ENCODE peak calls at places on chromosomes 5 and 9, in seven cellular contexts. H is uterus, G is H9, M is fibroblast of lung, P is cardiac muscle cell, A is IMR-90, E is GM23248. D is an unnamed sample. For H3K4me1, the result is how much of the 10 kb centered on the place peaks cover.

GRCh38 chr5:31638748-31639418 is at the start of gene PDZD2:
- DNase-seq in G (peak), M (peak), A (peak), E (peak), H (peak), P (peak), D (no peak)

GRCh38 chr5:141567513-141568117 is 51.2 kb downstream of the DIAPH1 start:
- DNase-seq in E (peak), G (no peak), H (no peak), A (peak), M (peak), P (peak), D (no peak)

GRCh38 chr9:91676042-91676441 is 252.4 kb upstream of the NFIL3 start:
- DNase-seq in H (no peak), A (no peak), G (no peak), M (no peak), E (peak), P (no peak), D (no peak)

GRCh38 chr9:122475717-122476116 is 2.0 kb downstream of the OR1J1 start:
- DNase-seq in P (no peak), M (no peak), A (peak), E (peak), H (no peak), G (no peak), D (no peak)

GRCh38 chr5:30908356-30908755 is 285.1 kb upstream of the CDH6 start:
- DNase-seq in E (peak), H (no peak), M (no peak), G (peak), P (no peak), A (no peak), D (no peak)

GRCh38 chr9:13744233-13744954 is 464.9 kb upstream of the MPDZ start:
- DNase-seq in M (no peak), P (no peak), H (no peak), E (no peak), A (no peak), G (no peak), D (no peak)

GRCh38 chr9:20989923-20990341 is 41.5 kb downstream of the HACD4 start:
- DNase-seq in E (no peak), M (no peak), G (no peak), A (no peak), H (peak), P (no peak), D (no peak)

GRCh38 chr9:129140397-129141065 is 29.3 kb downstream of the PTPA start:
- DNase-seq in M (peak), P (no peak), G (peak), H (peak), E (peak), A (peak), D (peak)

GRCh38 chr9:133959171-133959570 is 33.0 kb downstream of the VAV2 start:
- DNase-seq in H (no peak), E (no peak), A (no peak), G (no peak), M (no peak), P (no peak), D (no peak)

GRCh38 chr5:91443028-91443427 is 59.9 kb upstream of the ARRDC3 start:
- DNase-seq in G (no peak), H (no peak), M (peak), A (peak), P (no peak), E (peak), D (no peak)

GRCh38 chr9:132383462-132383883 is 23.2 kb downstream of the TTF1 start:
- DNase-seq in A (no peak), G (no peak), E (no peak), H (no peak), P (no peak), M (no peak), D (no peak)

GRCh38 chr9:88969646-88970373 is 21.5 kb upstream of the S1PR3 start:
- DNase-seq in H (no peak), G (no peak), E (no peak), P (no peak), M (no peak), A (no peak), D (peak)

GRCh38 chr5:115470921-115471320 is 73.7 kb downstream of the FEM1C start:
- DNase-seq in P (no peak), G (no peak), A (no peak), M (no peak), H (no peak), E (peak), D (no peak)

GRCh38 chr5:149438711-149439132 is 59.6 kb upstream of the IL17B start:
- DNase-seq in M (no peak), A (peak), H (no peak), E (no peak), P (no peak), G (no peak), D (no peak)

GRCh38 chr5:150624334-150625163 is 15.9 kb upstream of the SYNPO start:
- DNase-seq in G (peak), E (peak), A (no peak), P (peak), M (no peak), H (no peak), D (no peak)

GRCh38 chr5:159878988-159879471 is 37.3 kb upstream of the ADRA1B start:
- DNase-seq in P (peak), H (peak), M (peak), A (peak), G (peak), E (peak), D (no peak)

GRCh38 chr9:88721528-88722279 is 186.7 kb downstream of the NXNL2 start:
- DNase-seq in H (no peak), E (no peak), G (no peak), M (no peak), P (no peak), A (no peak), D (no peak)

GRCh38 chr9:38200431-38200830 is 131.4 kb upstream of the SHB start:
- DNase-seq in E (no peak), G (no peak), M (no peak), P (no peak), H (no peak), A (no peak), D (no peak)

GRCh38 chr5:39283231-39283818 is 64.0 kb upstream of the FYB1 start:
- DNase-seq in E (peak), G (peak), M (peak), A (peak), P (peak), H (peak), D (no peak)

GRCh38 chr5:89110916-89111646 is 228.1 kb upstream of the MEF2C start:
- DNase-seq in G (no peak), P (no peak), M (no peak), H (no peak), A (no peak), E (peak), D (no peak)

GRCh38 chr9:32955655-32956478 is 45.6 kb downstream of the APTX start:
- DNase-seq in M (no peak), G (peak), A (no peak), H (no peak), P (no peak), E (peak), D (no peak)

GRCh38 chr5:133607451-133607850 is 4.9 kb downstream of the FSTL4 start:
- DNase-seq in M (no peak), E (no peak), A (no peak), G (no peak), P (no peak), H (no peak), D (no peak)

GRCh38 chr9:109335121-109335520 is 14.3 kb upstream of the EPB41L4B start:
- DNase-seq in E (no peak), H (no peak), P (no peak), A (no peak), G (no peak), M (no peak), D (no peak)

GRCh38 chr5:14211818-14212799 is 69.0 kb downstream of the TRIO start:
- DNase-seq in E (no peak), H (no peak), A (no peak), P (no peak), G (no peak), M (no peak), D (no peak)

GRCh38 chr9:133812077-133812868 is 74.1 kb upstream of the SARDH start:
- DNase-seq in A (no peak), P (no peak), G (no peak), H (no peak), M (no peak), E (no peak), D (no peak)

GRCh38 chr5:79612667-79613190 is 488 bp downstream of the TENT2 start:
- DNase-seq in G (no peak), M (no peak), P (no peak), H (no peak), E (peak), A (no peak), D (no peak)

DNA sequence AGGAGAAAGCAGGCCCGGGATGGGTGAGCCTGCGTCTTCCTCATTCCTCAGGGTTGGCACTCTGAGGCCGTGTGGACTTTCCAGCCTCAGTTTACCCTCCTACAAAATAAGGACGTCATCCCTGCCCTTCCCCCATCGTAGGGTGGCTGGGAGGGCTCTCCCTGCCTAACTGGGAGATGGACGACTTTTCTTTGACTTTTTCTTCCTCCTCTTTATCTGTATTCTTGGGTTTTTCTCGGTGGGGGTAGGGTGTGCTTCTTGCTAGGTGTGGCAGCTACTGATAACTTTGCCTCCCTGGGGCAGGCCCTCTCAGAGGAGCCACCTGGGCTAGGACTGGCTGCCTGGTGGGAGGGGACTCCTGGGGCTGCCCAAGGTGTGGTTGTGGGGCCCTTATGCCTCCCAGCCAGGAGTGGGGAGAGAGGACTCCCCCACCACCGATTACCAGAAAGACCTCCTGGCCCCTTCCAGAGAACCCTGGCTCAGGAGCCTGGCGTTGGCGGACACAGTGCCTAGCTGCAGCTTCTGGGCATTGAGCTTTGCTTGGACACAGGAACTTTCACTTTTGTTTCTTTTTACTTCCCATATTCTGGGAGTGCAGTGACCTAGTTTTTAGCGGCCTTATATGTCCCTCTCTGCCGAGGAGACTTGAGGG is 6.1 kb downstream of the GLIPR2 start:
- DNase-seq in P (no peak), A (no peak), M (no peak), H (no peak), E (peak), G (no peak), D (no peak)
- H3K4me1 ChIP-seq in P (under half), A (under half), M (under half), H (under half), E (under half), G (under half), D (half or more)

DNA sequence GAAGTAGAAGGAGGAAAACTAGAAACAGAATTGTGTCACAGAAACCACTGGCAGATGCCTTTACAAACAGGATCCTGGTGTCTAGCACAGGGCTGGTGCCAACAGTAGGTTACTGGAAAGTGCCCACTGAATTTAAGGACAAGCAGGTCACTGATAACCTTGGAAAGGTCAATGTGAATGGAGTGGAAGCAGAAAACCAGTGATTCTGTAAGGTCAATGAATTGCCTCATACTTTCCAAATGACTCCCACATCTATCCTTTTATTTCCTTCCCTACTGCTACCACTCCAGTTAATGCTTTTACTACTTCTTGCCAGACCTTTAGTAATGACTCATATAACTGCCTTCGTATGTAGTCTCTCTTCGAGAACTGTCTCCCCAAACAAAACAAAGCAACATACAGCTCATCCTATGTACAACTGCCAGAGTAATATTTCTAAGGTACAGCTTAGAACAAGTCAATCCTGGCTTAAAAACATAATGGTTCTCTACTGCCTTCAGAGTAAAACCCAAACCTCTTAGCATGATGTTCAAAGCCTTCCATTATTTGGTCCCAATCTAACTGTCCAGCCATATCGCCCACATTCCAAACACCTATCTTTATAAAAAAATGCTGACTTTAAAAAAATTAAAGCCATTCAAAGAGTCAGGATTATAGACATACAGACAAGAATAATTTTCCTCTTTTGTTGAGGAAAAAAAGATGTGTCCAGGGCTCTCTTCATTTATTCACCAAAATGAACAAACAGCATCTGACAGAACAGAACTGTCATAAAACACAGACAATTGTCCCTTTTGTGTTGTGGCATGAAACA is 52.5 kb downstream of the NR3C1 start:
- DNase-seq in E (peak), P (no peak), G (no peak), M (peak), H (no peak), A (peak), D (no peak)
- H3K4me1 ChIP-seq in E (half or more), P (under half), G (under half), M (under half), H (under half), A (under half), D (half or more)

GRCh38 chr9:100282388-100282719 is 70.4 kb downstream of the TEX10 start:
- DNase-seq in M (no peak), H (no peak), P (no peak), A (no peak), E (no peak), G (no peak), D (no peak)
- H3K4me1 ChIP-seq in M (under half), H (under half), P (under half), A (under half), E (under half), G (under half), D (under half)

DNA sequence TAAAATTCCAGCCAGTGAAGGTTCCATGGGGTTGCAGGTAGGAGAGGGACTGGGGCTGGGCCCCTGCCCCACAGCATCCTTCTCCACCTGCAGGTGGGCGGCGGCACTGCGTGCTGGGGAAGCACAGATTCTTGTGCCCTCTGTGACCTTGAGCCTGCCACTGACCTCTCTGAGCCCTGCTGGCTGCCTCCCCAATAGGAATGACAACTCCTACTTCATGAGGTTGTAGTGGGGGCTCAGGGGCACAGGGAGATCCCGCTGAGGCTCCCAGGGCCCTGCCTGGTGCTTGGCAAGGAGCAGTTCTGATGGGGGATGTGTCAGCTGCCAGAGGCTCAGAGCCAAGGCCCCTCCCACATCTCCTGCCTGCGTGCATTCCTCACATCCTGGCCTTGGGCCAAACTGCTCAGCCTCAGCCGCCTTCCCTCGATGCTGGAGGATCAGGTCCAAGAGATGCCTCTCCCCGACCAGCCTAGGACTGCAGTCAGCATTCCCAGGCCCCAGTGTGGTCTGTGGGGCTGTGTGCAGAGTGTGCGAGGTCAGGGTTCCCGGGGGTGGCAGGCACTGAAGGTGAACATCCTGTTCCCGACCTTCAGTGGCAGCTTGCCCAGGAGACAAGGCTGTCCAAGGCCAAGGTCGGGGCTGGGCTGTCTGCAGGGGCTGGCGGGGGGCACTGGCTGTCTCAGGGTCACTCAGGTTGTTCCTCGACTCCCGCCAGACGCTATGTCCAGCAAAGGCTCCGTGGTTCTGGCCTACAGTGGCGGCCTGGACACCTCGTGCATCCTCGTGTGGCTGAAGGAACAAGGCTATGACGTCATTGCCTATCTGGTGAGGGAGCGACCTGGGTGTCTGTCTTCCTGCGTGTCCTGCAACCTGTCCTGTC is 7.0 kb downstream of the ASS1 start:
- DNase-seq in M (peak), H (peak), A (peak), E (peak), P (peak), G (peak), D (no peak)
- H3K4me1 ChIP-seq in M (under half), H (under half), A (under half), E (under half), P (under half), G (under half), D (half or more)

DNA sequence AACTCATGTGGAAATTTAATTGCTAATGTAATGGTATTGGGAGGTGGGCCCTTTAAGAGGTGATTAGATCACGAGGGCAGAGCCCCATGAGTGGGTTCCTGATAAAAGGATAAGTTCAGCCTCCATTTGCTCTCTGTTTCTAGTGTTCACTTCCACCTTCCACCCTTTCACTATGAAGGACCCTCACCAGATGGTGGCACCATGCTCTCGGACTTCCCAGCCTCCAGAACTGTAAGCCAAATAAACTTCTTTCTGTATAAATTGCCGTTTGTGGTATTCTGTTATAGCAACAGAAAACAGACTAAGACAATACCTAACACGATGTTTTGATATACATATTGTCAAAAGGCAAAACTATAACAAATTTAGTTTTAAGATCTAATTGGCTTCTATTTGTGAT is 166.2 kb downstream of the DEPDC1B start:
- DNase-seq in H (no peak), P (no peak), A (no peak), E (no peak), G (no peak), M (no peak), D (no peak)
- H3K4me1 ChIP-seq in H (under half), P (under half), A (under half), E (under half), G (under half), M (under half), D (under half)

GRCh38 chr5:172424111-172424490 is 30.2 kb downstream of the SH3PXD2B start:
- DNase-seq in A (no peak), E (no peak), P (no peak), M (no peak), G (no peak), H (no peak), D (no peak)

GRCh38 chr5:172421020-172421419 is 33.3 kb downstream of the SH3PXD2B start:
- DNase-seq in M (no peak), G (no peak), P (no peak), A (no peak), E (no peak), H (peak), D (no peak)

GRCh38 chr5:172423379-172424110 is 30.8 kb downstream of the SH3PXD2B start:
- DNase-seq in M (no peak), E (no peak), A (no peak), H (no peak), G (no peak), P (no peak), D (no peak)

GRCh38 chr5:172420215-172420934 is 34.0 kb downstream of the SH3PXD2B start:
- DNase-seq in H (peak), E (peak), A (peak), P (no peak), M (peak), G (peak), D (no peak)

GRCh38 chr5:172422255-172422654 is 32.1 kb downstream of the SH3PXD2B start:
- DNase-seq in P (no peak), M (no peak), H (no peak), G (no peak), E (no peak), A (no peak), D (no peak)
- H3K4me1 ChIP-seq in P (under half), M (under half), H (half or more), G (under half), E (under half), A (under half), D (half or more)

GRCh38 chr9:121240394-121241145 is 27.4 kb upstream of the GSN start:
- DNase-seq in A (peak), G (no peak), E (peak), H (no peak), M (peak), P (no peak), D (no peak)

GRCh38 chr9:121242955-121243346 is 25.0 kb upstream of the GSN start:
- DNase-seq in P (no peak), E (peak), M (no peak), G (no peak), A (no peak), H (no peak), D (no peak)

GRCh38 chr9:121242219-121242954 is 25.6 kb upstream of the GSN start:
- DNase-seq in H (no peak), A (peak), M (peak), G (no peak), P (no peak), E (peak), D (no peak)

GRCh38 chr9:121239071-121239470 is 28.9 kb upstream of the GSN start:
- DNase-seq in A (peak), G (no peak), M (no peak), P (no peak), H (no peak), E (peak), D (no peak)

DNA sequence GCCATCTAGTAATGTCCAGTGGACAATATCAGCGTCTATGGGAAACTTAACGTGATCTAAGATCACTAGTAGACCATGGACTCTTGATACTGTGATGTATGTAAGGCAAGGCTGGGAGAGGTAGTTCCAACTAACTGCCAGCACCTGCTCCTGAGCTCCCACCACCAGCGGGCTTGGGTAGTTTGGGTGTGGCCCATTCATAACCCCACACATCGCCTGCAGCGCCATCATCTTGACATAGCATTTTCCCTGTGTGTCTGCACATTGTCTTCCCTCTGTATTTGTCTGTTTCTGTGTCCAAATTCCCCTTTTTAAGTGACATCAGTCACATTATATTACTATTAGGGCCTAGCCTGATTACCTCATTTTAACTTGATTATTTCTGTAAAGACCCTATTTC is 28.1 kb upstream of the GSN start:
- DNase-seq in A (no peak), G (no peak), M (no peak), H (no peak), P (no peak), E (no peak), D (no peak)
- H3K4me1 ChIP-seq in A (under half), G (under half), M (under half), H (under half), P (under half), E (under half), D (under half)

GRCh38 chr5:84383296-84383815 is 1.3 kb downstream of the EDIL3 start:
- DNase-seq in A (no peak), P (no peak), M (no peak), G (peak), E (peak), H (no peak), D (no peak)
- H3K4me1 ChIP-seq in A (under half), P (under half), M (under half), G (under half), E (under half), H (under half), D (under half)

D was measured in vagina.